ENCODE peak calls at places on chromosomes 16 and 17, in eight cellular contexts. One of them, this sample, is unnamed.

GRCh38 chr17:69947027-69947759 is 127.8 kb upstream of the KCNJ16 start:
- DNase-seq in H1: no peak
- DNase-seq in HCT116: no peak
- DNase-seq in GM23338: no peak
- DNase-seq in K562: peak
- DNase-seq in endothelial cell of umbilical vein: no peak
- DNase-seq in HepG2: no peak
- DNase-seq in GM12878: no peak
- DNase-seq in this sample: no peak

GRCh38 chr16:81779540-81780320 is 639 bp downstream of the PLCG2 start:
- DNase-seq in H1: no peak
- DNase-seq in HCT116: no peak
- DNase-seq in GM23338: peak
- DNase-seq in K562: peak
- DNase-seq in endothelial cell of umbilical vein: peak
- DNase-seq in HepG2: no peak
- DNase-seq in GM12878: no peak
- DNase-seq in this sample: no peak

GRCh38 chr17:50853015-50853615 is 13.0 kb downstream of the TOB1 start:
- DNase-seq in H1: no peak
- DNase-seq in HCT116: no peak
- DNase-seq in GM23338: no peak
- DNase-seq in K562: no peak
- DNase-seq in endothelial cell of umbilical vein: peak
- DNase-seq in HepG2: peak
- DNase-seq in GM12878: no peak
- DNase-seq in this sample: no peak

GRCh38 chr17:19897901-19898300 is 30.2 kb upstream of the ULK2 start:
- DNase-seq in H1: no peak
- DNase-seq in HCT116: peak
- DNase-seq in GM23338: no peak
- DNase-seq in K562: no peak
- DNase-seq in endothelial cell of umbilical vein: peak
- DNase-seq in HepG2: no peak
- DNase-seq in GM12878: no peak
- DNase-seq in this sample: no peak

GRCh38 chr16:55389426-55390073 is 65.5 kb downstream of the IRX6 start:
- DNase-seq in H1: no peak
- DNase-seq in HCT116: no peak
- DNase-seq in GM23338: no peak
- DNase-seq in K562: no peak
- DNase-seq in endothelial cell of umbilical vein: no peak
- DNase-seq in HepG2: no peak
- DNase-seq in GM12878: no peak
- DNase-seq in this sample: no peak

GRCh38 chr16:5001986-5002385 is 31.7 kb downstream of the NAGPA start:
- DNase-seq in H1: no peak
- DNase-seq in HCT116: no peak
- DNase-seq in GM23338: no peak
- DNase-seq in K562: no peak
- DNase-seq in endothelial cell of umbilical vein: no peak
- DNase-seq in HepG2: no peak
- DNase-seq in GM12878: no peak
- DNase-seq in this sample: no peak

GRCh38 chr16:27313422-27314160 is at the start of gene IL4R:
- DNase-seq in H1: no peak
- DNase-seq in HCT116: peak
- DNase-seq in GM23338: peak
- DNase-seq in K562: peak
- DNase-seq in endothelial cell of umbilical vein: peak
- DNase-seq in HepG2: peak
- DNase-seq in GM12878: no peak
- DNase-seq in this sample: no peak

GRCh38 chr16:85192736-85193493 is 80.6 kb upstream of the CIBAR2 start:
- DNase-seq in H1: no peak
- DNase-seq in HCT116: no peak
- DNase-seq in GM23338: no peak
- DNase-seq in K562: no peak
- DNase-seq in endothelial cell of umbilical vein: no peak
- DNase-seq in HepG2: no peak
- DNase-seq in GM12878: no peak
- DNase-seq in this sample: no peak

DNA sequence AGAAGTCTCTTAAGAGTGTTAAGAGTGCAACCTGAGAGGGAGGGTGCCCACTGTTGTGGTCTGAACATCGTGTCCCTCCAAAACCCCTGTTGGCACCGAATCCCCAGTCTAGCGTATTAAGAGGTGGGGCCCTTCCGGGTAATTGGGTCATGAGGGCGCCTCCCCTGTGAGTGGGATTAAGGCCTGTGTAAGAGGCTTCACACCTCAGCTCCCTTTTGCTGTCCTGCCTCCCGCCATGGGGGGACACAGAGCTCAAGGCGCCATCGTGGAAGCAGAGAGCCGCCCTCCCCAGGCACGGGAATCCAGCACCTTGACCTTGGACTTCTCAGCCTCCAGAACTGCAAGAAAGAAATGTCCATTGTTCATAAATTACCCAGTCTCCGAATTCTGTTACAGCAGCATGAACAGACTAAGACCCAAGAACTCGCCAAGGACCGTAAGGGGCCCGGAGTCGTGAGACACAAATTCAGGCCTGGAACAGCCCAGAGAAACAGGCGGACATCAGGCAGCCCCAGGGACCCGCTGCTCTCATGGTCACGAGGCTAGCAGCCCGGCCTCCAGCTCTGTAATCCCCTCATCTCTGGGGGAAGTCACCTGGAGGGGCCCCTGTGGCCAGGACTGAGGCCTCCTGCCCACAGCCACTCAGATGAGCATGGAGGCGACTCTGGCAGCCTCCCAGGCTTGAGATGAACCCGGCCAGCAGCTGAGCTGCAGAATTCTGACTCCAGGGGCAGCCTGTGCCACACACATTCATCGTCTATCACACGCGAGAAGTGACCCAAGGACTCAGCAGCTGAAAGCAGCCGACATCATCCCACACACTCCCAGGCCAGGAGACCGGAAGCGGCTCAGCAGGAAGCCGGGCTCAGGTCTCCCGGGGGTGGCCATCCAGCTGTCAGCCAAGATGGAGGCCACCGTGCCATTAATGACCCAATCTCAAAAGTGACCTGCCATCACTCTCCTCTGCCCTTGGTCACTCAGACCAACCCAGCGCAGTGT is 12.8 kb upstream of the CHMP6 start:
- DNase-seq in H1: no peak
- DNase-seq in HCT116: no peak
- DNase-seq in GM23338: no peak
- DNase-seq in K562: no peak
- DNase-seq in endothelial cell of umbilical vein: no peak
- DNase-seq in HepG2: no peak
- DNase-seq in GM12878: no peak
- DNase-seq in this sample: no peak
- TF ChIP-seq POLR2AphosphoS5 in H1: no peak
- TF ChIP-seq POLR2AphosphoS5 in HCT116: no peak
- TF ChIP-seq POLR2AphosphoS5 in GM23338: no peak
- TF ChIP-seq POLR2AphosphoS5 in K562: no peak
- TF ChIP-seq POLR2AphosphoS5 in endothelial cell of umbilical vein: no peak
- TF ChIP-seq POLR2AphosphoS5 in HepG2: no peak
- TF ChIP-seq POLR2AphosphoS5 in GM12878: no peak
- TF ChIP-seq POLR2AphosphoS5 in this sample: no peak

DNA sequence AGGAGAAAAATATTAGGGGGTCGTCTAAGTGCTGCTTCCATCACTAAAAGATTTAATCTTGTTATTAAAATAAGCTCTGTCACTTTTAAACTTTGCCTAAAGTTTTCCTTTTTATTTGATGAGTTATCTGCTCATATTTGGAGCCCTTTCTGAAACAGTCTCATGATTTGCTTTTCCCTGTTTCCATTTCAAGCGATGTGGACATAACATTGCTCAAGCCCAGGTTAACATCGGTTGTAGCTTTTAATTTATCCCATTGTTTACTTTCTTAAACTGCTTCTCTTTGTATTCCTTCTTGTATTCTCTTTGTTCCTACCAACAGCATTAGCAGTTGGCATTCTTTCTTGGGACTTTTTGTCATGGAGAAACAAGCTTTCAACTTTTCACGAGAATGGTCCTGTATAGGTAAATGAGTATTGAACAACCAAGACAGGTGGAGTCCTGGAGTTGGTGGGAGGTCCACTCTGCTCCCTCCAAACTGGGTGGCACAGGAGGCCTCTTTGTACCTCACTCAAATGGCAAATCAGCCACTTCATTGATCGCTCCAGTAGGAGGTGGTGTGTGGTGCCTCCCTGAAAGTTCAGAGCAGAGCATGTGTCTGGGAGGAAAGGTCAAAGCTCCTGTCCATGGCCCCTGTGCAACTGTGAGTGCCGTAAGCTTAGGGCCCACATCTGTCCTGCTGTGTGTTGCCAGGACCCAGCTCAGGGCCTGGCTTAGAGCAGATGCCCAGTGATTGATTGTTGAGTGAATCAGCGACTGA is 107.0 kb downstream of the CYLD start:
- DNase-seq in H1: no peak
- DNase-seq in HCT116: no peak
- DNase-seq in GM23338: peak
- DNase-seq in K562: no peak
- DNase-seq in endothelial cell of umbilical vein: no peak
- DNase-seq in HepG2: no peak
- DNase-seq in GM12878: no peak
- DNase-seq in this sample: no peak
- H3K27ac ChIP-seq in H1: no peak
- H3K27ac ChIP-seq in HCT116: no peak
- H3K27ac ChIP-seq in GM23338: no peak
- H3K27ac ChIP-seq in K562: no peak
- H3K27ac ChIP-seq in endothelial cell of umbilical vein: no peak
- H3K27ac ChIP-seq in HepG2: no peak
- H3K27ac ChIP-seq in GM12878: no peak
- H3K27ac ChIP-seq in this sample: no peak

GRCh38 chr16:3583303-3584038 is 6.3 kb upstream of the NLRC3 start:
- DNase-seq in H1: no peak
- DNase-seq in HCT116: no peak
- DNase-seq in GM23338: no peak
- DNase-seq in K562: no peak
- DNase-seq in endothelial cell of umbilical vein: no peak
- DNase-seq in HepG2: no peak
- DNase-seq in GM12878: no peak
- DNase-seq in this sample: no peak

GRCh38 chr16:3581392-3581791 is 4.2 kb upstream of the NLRC3 start:
- DNase-seq in H1: no peak
- DNase-seq in HCT116: no peak
- DNase-seq in GM23338: no peak
- DNase-seq in K562: no peak
- DNase-seq in endothelial cell of umbilical vein: no peak
- DNase-seq in HepG2: no peak
- DNase-seq in GM12878: no peak
- DNase-seq in this sample: no peak

GRCh38 chr16:3587547-3588110 is 10.4 kb upstream of the NLRC3 start:
- DNase-seq in H1: no peak
- DNase-seq in HCT116: no peak
- DNase-seq in GM23338: no peak
- DNase-seq in K562: no peak
- DNase-seq in endothelial cell of umbilical vein: no peak
- DNase-seq in HepG2: no peak
- DNase-seq in GM12878: no peak
- DNase-seq in this sample: no peak

GRCh38 chr16:3582276-3583165 is 5.3 kb upstream of the NLRC3 start:
- DNase-seq in H1: no peak
- DNase-seq in HCT116: no peak
- DNase-seq in GM23338: no peak
- DNase-seq in K562: no peak
- DNase-seq in endothelial cell of umbilical vein: no peak
- DNase-seq in HepG2: no peak
- DNase-seq in GM12878: no peak
- DNase-seq in this sample: no peak

DNA sequence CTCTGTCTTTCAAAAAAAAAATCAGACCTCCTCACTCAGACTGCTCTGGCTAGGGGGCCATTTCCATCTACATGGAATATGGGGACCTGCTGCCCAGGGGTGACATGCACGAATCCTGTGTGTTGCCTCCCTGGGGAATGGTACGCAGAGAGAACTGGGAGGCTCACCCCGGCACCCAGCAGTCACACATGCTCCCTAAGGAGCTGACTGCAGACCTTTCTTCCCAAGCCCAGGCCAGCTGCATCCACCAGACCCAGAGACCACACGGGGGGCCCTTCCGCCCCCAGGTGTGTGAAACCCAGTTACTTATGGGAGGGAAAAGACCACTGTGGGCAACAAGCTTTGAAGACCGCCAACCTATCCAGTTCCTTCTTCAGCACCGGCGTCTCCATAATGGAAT is 7.2 kb upstream of the NLRC3 start:
- DNase-seq in H1: no peak
- DNase-seq in HCT116: no peak
- DNase-seq in GM23338: no peak
- DNase-seq in K562: no peak
- DNase-seq in endothelial cell of umbilical vein: no peak
- DNase-seq in HepG2: no peak
- DNase-seq in GM12878: no peak
- DNase-seq in this sample: no peak
- TF ChIP-seq EZH2 in H1: no peak
- TF ChIP-seq EZH2 in HCT116: no peak
- TF ChIP-seq EZH2 in GM23338: no peak
- TF ChIP-seq EZH2 in K562: no peak
- TF ChIP-seq EZH2 in endothelial cell of umbilical vein: no peak
- TF ChIP-seq EZH2 in HepG2: no peak
- TF ChIP-seq EZH2 in GM12878: no peak
- TF ChIP-seq EZH2 in this sample: no peak

GRCh38 chr16:75108792-75109731 is 7.5 kb downstream of the LDHD start:
- DNase-seq in H1: no peak
- DNase-seq in HCT116: peak
- DNase-seq in GM23338: no peak
- DNase-seq in K562: no peak
- DNase-seq in endothelial cell of umbilical vein: no peak
- DNase-seq in HepG2: no peak
- DNase-seq in GM12878: peak
- DNase-seq in this sample: no peak

GRCh38 chr16:75110637-75111513 is 5.7 kb downstream of the LDHD start:
- DNase-seq in H1: peak
- DNase-seq in HCT116: peak
- DNase-seq in GM23338: peak
- DNase-seq in K562: peak
- DNase-seq in endothelial cell of umbilical vein: peak
- DNase-seq in HepG2: peak
- DNase-seq in GM12878: peak
- DNase-seq in this sample: no peak

GRCh38 chr16:75107505-75107904 is 9.1 kb downstream of the LDHD start:
- DNase-seq in H1: no peak
- DNase-seq in HCT116: no peak
- DNase-seq in GM23338: no peak
- DNase-seq in K562: no peak
- DNase-seq in endothelial cell of umbilical vein: no peak
- DNase-seq in HepG2: no peak
- DNase-seq in GM12878: no peak
- DNase-seq in this sample: no peak

GRCh38 chr16:75111514-75112280 is 4.9 kb downstream of the LDHD start:
- DNase-seq in H1: no peak
- DNase-seq in HCT116: no peak
- DNase-seq in GM23338: no peak
- DNase-seq in K562: no peak
- DNase-seq in endothelial cell of umbilical vein: peak
- DNase-seq in HepG2: no peak
- DNase-seq in GM12878: no peak
- DNase-seq in this sample: no peak

DNA sequence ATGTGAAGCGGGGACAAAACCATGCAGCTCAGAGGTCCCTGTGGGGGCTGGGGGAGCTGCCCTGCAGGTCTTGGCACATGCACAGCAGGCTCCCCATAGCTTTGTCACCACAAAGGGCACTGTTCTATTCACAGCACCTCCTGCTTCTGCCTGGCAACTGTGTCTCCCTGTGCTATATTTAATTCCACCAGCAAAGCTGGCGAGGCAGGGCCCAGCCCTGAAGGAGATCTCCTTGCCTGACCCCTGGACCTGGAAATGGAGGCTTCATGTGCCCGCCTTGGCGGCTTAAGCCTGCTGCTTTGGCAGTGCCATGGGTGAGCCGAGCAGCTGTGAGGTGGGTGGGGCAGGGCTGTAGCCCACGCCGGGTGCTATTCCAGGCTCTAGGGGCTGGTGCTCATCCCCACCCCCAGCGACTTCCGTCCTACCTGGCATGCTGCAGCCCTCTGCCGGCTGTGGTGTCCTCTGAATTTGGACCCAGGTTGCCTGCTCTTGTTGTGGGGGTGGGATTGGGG is 6.8 kb downstream of the LDHD start:
- DNase-seq in H1: no peak
- DNase-seq in HCT116: no peak
- DNase-seq in GM23338: no peak
- DNase-seq in K562: no peak
- DNase-seq in endothelial cell of umbilical vein: no peak
- DNase-seq in HepG2: no peak
- DNase-seq in GM12878: no peak
- DNase-seq in this sample: no peak
- TF ChIP-seq POLR2AphosphoS5 in H1: no peak
- TF ChIP-seq POLR2AphosphoS5 in HCT116: no peak
- TF ChIP-seq POLR2AphosphoS5 in GM23338: no peak
- TF ChIP-seq POLR2AphosphoS5 in K562: no peak
- TF ChIP-seq POLR2AphosphoS5 in endothelial cell of umbilical vein: no peak
- TF ChIP-seq POLR2AphosphoS5 in HepG2: no peak
- TF ChIP-seq POLR2AphosphoS5 in GM12878: no peak
- TF ChIP-seq POLR2AphosphoS5 in this sample: no peak

This sample was measured in SK-N-MC.